ENCODE peak calls at places on chromosomes 13 and 19, in six cellular contexts. J is adipocyte, Y is pancreas, L is endodermal cell, E is AG04450, A is thoracic aorta. M is an unnamed sample. For H3K27me3, the result is how much of the 10 kb centered on the place peaks cover.

GRCh38 chr19:47232422-47233211 is 1.6 kb upstream of the BBC3 start:
- DNase-seq in J (peak), Y (peak), L (peak), E (no peak), A (no peak), M (no peak)

GRCh38 chr13:99941086-99941485 is 30.5 kb downstream of the ZIC5 start:
- DNase-seq in J (no peak), Y (no peak), L (no peak), E (no peak), A (no peak), M (peak)

GRCh38 chr13:33205224-33205623 is 80.3 kb downstream of the STARD13 start:
- DNase-seq in J (no peak), Y (no peak), L (no peak), E (no peak), A (no peak), M (no peak)

GRCh38 chr13:45055198-45055901 is 65.0 kb upstream of the GTF2F2 start:
- DNase-seq in J (peak), Y (no peak), L (no peak), E (peak), A (no peak), M (no peak)

GRCh38 chr13:98187155-98187726 is 10.2 kb upstream of the RNF113B start:
- DNase-seq in J (no peak), Y (no peak), L (no peak), E (no peak), A (no peak), M (no peak)

GRCh38 chr13:20901668-20902437 is 693 bp downstream of the XPO4 start:
- DNase-seq in J (peak), Y (peak), L (peak), E (no peak), A (no peak), M (no peak)

GRCh38 chr13:89053418-89053817 is 1382.2 kb downstream of the SLITRK5 start:
- DNase-seq in J (no peak), Y (no peak), L (no peak), E (no peak), A (no peak), M (no peak)

GRCh38 chr19:15623711-15624318 is 8.8 kb downstream of the CYP4F8 start:
- DNase-seq in J (no peak), Y (no peak), L (peak), E (no peak), A (no peak), M (no peak)

GRCh38 chr13:110907951-110908898 is 6.6 kb downstream of the ANKRD10 start:
- DNase-seq in J (no peak), Y (peak), L (peak), E (no peak), A (no peak), M (no peak)

GRCh38 chr13:36764957-36765356 is 54.1 kb upstream of the RFXAP start:
- DNase-seq in J (no peak), Y (no peak), L (no peak), E (no peak), A (no peak), M (no peak)

GRCh38 chr19:42131149-42132029 is 857 bp downstream of the POU2F2 start:
- DNase-seq in J (no peak), Y (no peak), L (no peak), E (no peak), A (no peak), M (no peak)

GRCh38 chr13:25494708-25495411 is 123.1 kb downstream of the ATP8A2 start:
- DNase-seq in J (no peak), Y (no peak), L (no peak), E (no peak), A (no peak), M (no peak)

GRCh38 chr19:50780753-50781480 is 9.3 kb upstream of the ACP4 start:
- DNase-seq in J (no peak), Y (no peak), L (no peak), E (no peak), A (no peak), M (no peak)

GRCh38 chr13:30654430-30654829 is 36.7 kb downstream of the USPL1 start:
- DNase-seq in J (no peak), Y (no peak), L (no peak), E (no peak), A (no peak), M (no peak)

GRCh38 chr13:99086149-99086868 is 108.4 kb upstream of the DOCK9 start:
- DNase-seq in J (peak), Y (peak), L (peak), E (no peak), A (no peak), M (peak)

GRCh38 chr19:54420383-54421168 is 5.3 kb downstream of the TTYH1 start:
- DNase-seq in J (no peak), Y (peak), L (peak), E (no peak), A (no peak), M (no peak)

GRCh38 chr13:96089139-96089538 is 768 bp upstream of the HS6ST3 start:
- DNase-seq in J (no peak), Y (no peak), L (no peak), E (no peak), A (no peak), M (no peak)

GRCh38 chr13:96091932-96092253 is 2.0 kb downstream of the HS6ST3 start:
- DNase-seq in J (no peak), Y (no peak), L (no peak), E (no peak), A (no peak), M (no peak)

GRCh38 chr13:96089749-96090239 is at the start of gene HS6ST3:
- DNase-seq in J (no peak), Y (peak), L (peak), E (no peak), A (no peak), M (peak)

GRCh38 chr13:96091164-96091931 is 1.4 kb downstream of the HS6ST3 start:
- DNase-seq in J (no peak), Y (peak), L (peak), E (no peak), A (no peak), M (peak)

GRCh38 chr13:96090240-96091101 is 564 bp downstream of the HS6ST3 start:
- DNase-seq in J (peak), Y (peak), L (peak), E (no peak), A (no peak), M (no peak)
- H3K27me3 ChIP-seq in J (half or more), Y (under half), L (half or more), E (under half), A (under half), M (under half)

GRCh38 chr13:112052213-112052612 is 14.7 kb upstream of the SOX1 start:
- DNase-seq in J (no peak), Y (no peak), L (no peak), E (no peak), A (no peak), M (no peak)
- H3K27me3 ChIP-seq in J (under half), Y (under half), L (half or more), E (under half), A (under half), M (under half)

DNA sequence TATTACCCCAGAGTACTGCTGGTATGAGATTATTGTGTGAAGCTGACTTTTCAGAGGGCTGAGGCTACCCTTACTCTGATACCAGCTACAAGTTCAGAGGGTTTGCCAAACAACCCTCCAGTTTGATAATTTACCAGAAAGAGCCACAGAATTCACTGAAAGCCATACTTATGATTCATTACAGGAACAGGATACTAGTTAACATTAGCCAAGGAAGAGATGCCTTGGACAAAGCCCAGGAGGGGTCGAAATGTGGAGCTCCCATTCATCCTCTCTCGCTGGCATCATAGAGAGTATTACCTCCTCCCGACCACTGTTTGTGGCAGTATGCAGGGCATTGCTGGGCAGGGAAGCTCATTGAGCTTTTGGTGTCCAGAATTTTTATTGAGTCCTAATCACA is 364.3 kb downstream of the KCNRG start:
- DNase-seq in J (no peak), Y (no peak), L (no peak), E (no peak), A (no peak), M (no peak)
- H3K27me3 ChIP-seq in J (under half), Y (under half), L (under half), E (under half), A (under half), M (under half)

DNA sequence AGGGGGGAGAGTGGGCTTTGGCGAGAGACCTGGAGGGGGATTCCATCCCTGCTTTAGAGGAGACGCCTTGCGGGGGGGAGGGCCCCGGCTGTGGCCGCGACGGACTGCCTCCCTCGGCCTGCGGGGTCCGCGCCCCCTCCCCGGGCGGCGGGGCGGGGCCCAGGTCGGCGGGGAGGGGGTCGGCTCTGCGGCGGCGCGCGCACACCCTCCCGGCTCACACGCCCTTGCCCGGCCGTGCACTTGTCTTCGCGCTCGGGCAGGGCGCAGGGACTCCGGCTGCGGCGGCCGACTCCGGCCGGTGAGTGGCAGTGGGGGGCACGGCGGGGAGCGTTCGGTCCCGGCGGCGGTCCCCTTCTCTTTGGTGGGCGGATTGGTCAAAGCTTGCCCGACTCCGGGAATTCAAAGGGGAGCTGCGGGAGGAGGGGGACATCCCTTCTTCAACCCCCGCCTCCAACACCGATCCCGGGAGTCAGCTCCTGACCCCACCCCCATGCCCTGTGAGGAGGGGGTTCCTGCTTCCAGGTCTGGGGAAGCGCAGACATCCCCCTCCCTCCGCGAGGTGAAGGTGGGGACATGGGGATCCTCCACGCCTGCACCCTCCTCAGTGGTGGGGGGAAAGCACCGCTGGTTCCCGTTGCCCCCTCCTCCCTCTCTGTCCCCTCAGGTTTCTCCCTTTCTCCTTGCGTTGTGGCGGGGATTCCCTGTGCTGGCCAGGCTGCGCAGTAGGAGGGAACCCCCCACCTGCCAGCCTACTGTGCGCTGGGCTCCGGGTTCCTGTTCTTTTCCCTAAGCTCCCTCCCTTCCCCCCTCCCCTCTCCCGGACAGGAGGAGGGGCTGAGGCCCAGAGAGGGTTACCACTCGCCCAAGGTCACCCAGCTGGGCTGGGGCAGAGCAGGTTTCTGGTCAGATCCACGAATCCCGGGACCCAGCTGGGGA is 14.6 kb upstream of the KCNN1 start:
- DNase-seq in J (peak), Y (no peak), L (peak), E (no peak), A (no peak), M (no peak)
- H3K27me3 ChIP-seq in J (half or more), Y (under half), L (half or more), E (half or more), A (under half), M (half or more)

DNA sequence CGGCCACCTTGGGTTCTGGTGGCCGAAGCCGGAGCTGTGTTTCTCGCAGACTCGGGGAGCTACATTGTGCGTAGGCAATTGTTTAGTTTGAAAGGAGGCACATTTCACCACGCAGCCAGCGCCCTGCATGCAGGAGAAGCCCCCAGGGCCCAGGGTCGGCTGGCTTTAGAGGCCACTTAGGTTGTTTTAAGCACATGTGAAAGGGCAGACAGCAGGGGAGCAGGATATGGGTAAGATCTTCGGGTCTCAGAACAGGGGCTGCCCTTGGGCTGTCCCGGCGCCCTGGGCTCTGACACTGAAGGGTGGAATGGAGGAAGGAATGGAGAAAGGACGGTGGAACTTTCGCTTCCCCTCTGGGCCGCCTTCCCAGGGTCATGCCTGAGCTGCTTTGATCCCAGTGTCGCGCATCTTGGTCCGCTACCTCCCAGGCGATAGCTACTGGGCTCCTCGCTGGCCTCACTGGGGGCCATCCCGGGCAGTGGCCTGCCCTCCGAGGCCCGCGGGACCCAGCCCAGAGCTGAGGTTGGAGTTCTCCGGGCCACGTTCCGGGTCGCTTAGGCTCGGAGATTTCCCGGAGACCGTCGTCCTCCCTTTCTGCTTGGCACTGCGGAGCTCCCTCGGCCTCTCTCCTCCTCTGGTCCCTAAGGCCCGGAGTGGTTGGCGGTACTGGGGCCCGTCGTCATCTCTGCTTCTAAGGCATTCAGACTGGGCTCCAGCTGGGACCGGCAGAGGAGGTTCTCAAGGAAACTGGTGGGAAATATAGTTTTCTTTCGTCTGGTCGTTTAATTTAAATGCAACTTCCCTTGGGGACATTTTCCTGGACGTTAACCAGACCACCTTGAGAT is 4.3 kb upstream of the POU4F1 start:
- DNase-seq in J (no peak), Y (no peak), L (peak), E (no peak), A (no peak), M (no peak)
- H3K27me3 ChIP-seq in J (half or more), Y (under half), L (half or more), E (half or more), A (under half), M (under half)

DNA sequence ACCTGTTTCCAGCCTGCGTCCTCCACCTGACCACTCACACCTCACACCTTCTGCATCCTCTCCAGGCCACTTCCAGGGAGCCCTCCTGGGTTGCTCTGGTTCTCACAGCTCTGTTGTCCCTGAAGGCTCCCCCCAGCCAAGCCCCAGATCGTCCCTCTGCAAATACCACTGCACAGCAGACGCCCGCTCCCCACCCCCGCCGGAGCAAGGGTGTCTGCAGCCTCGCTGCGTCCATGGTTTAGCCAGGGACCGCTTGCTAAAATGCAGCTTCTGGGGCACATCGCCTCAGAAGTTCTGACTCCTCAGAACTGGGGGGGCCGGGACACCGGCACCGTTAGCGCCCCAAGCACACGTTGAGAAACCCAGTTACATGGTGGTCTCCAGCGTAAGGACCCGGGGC is 983 bp downstream of the LINGO3 start:
- DNase-seq in J (no peak), Y (no peak), L (no peak), E (no peak), A (no peak), M (no peak)
- H3K27me3 ChIP-seq in J (under half), Y (under half), L (under half), E (under half), A (under half), M (under half)

M was measured in tibial artery.